ENCODE peak calls at places on chromosomes 3 and 15, in four cellular contexts. C is activated CD4-positive, CD25-positive, alpha-beta regulatory T cell; G is fibroblast of pulmonary artery; R is stimulated activated naive CD8-positive, alpha-beta T cell treated with anti-CD3 and anti-CD28 coated beads, Interleukin-15, Interleukin-2, amounts not matched to agents 100 U/mL and 50 U/mL, for 24 hours. O is an unnamed sample.

GRCh38 chr15:65869954-65870871 is 922 bp downstream of the RAB11A start:
- DNase-seq in G (peak), R (peak), C (peak), O (no peak)

GRCh38 chr15:29747837-29748417 is 74.3 kb downstream of the TJP1 start:
- DNase-seq in G (peak), R (no peak), C (no peak), O (peak)

GRCh38 chr3:111302073-111302472 is 230.5 kb downstream of the NECTIN3 start:
- DNase-seq in R (no peak), G (no peak), C (no peak), O (no peak)

GRCh38 chr15:48298914-48299313 is 32.3 kb upstream of the DUT start:
- DNase-seq in C (no peak), R (no peak), G (no peak), O (no peak)

GRCh38 chr3:153313307-153313945 is 151.4 kb downstream of the RAP2B start:
- DNase-seq in R (no peak), G (no peak), C (no peak), O (no peak)

GRCh38 chr3:159627229-159627628 is 361.4 kb upstream of the IL12A start:
- DNase-seq in R (no peak), C (no peak), G (no peak), O (no peak)

GRCh38 chr15:35618260-35619188 is 72.6 kb upstream of the DPH6 start:
- DNase-seq in R (no peak), G (peak), C (no peak), O (no peak)

GRCh38 chr3:133487920-133488540 is 85.5 kb upstream of the CDV3 start:
- DNase-seq in R (peak), C (peak), G (peak), O (no peak)

GRCh38 chr3:169914321-169914720 is 2.9 kb downstream of the SAMD7 start:
- DNase-seq in G (peak), C (no peak), R (no peak), O (no peak)

GRCh38 chr3:84082726-84083125 is 876.1 kb upstream of the CADM2 start:
- DNase-seq in G (no peak), C (no peak), R (no peak), O (no peak)

GRCh38 chr3:40179016-40179415 is 130.5 kb upstream of the EIF1B start:
- DNase-seq in R (peak), G (peak), C (peak), O (peak)

GRCh38 chr3:188948658-188949400 is 222.9 kb upstream of the TPRG1 start:
- DNase-seq in G (peak), C (no peak), R (no peak), O (peak)

GRCh38 chr15:65870889-65871533 is 1.7 kb downstream of the RAB11A start:
- DNase-seq in R (no peak), G (peak), C (no peak), O (peak)

GRCh38 chr3:16885948-16886683 is 1.4 kb downstream of the PLCL2 start:
- DNase-seq in R (peak), G (peak), C (no peak), O (no peak)

GRCh38 chr3:64766463-64766862 is 78.7 kb upstream of the ADAMTS9 start:
- DNase-seq in C (no peak), G (peak), R (no peak), O (no peak)

GRCh38 chr15:55196011-55196410 is 730 bp downstream of the RSL24D1 start:
- DNase-seq in G (peak), R (no peak), C (no peak), O (no peak)